ENCODE peak calls at places on chromosomes 3 and 15, in five cellular contexts. F is upper lobe of right lung, G is iPS-NIHi11, O is NCI-H460, K is ACHN. H is an unnamed sample.

GRCh38 chr3:120855665-120856437 is 52.2 kb upstream of the STXBP5L start:
- DNase-seq in F (no peak), G (peak), O (no peak), K (no peak), H (no peak)

GRCh38 chr3:142319094-142319493 is 93.7 kb upstream of the GK5 start:
- DNase-seq in F (no peak), G (no peak), O (peak), K (no peak), H (no peak)

GRCh38 chr3:172520332-172520831 is 2.8 kb downstream of the TNFSF10 start:
- DNase-seq in F (no peak), G (no peak), O (no peak), K (peak), H (no peak)

GRCh38 chr3:3196148-3196861 is 16.8 kb upstream of the CRBN start:
- DNase-seq in F (no peak), G (peak), O (no peak), K (peak), H (no peak)

GRCh38 chr3:24259901-24260512 is 234.6 kb downstream of the THRB start:
- DNase-seq in F (no peak), G (no peak), O (no peak), K (no peak), H (no peak)

GRCh38 chr15:27327467-27328045 is 356.6 kb downstream of the GABRG3 start:
- DNase-seq in F (no peak), G (no peak), O (no peak), K (no peak), H (no peak)

GRCh38 chr15:88572030-88572333 is 25.5 kb upstream of the DET1 start:
- DNase-seq in F (no peak), G (no peak), O (no peak), K (no peak), H (no peak)

GRCh38 chr15:48315041-48315440 is 16.2 kb upstream of the DUT start:
- DNase-seq in F (no peak), G (peak), O (no peak), K (no peak), H (no peak)

GRCh38 chr3:153166206-153166605 is 4.2 kb downstream of the RAP2B start:
- DNase-seq in F (no peak), G (no peak), O (no peak), K (no peak), H (no peak)

GRCh38 chr3:60579734-60580133 is 671.5 kb downstream of the FHIT start:
- DNase-seq in F (no peak), G (no peak), O (no peak), K (peak), H (no peak)

GRCh38 chr3:74787008-74787407 is 172.5 kb upstream of the CNTN3 start:
- DNase-seq in F (no peak), G (peak), O (no peak), K (no peak), H (no peak)

GRCh38 chr15:89812847-89813320 is 1.8 kb downstream of the ANPEP start:
- DNase-seq in F (no peak), G (no peak), O (no peak), K (no peak), H (no peak)

GRCh38 chr3:42498791-42499477 is 3.5 kb upstream of the VIPR1 start:
- DNase-seq in F (peak), G (no peak), O (no peak), K (no peak), H (no peak)

GRCh38 chr3:124882749-124883148 is 4.4 kb downstream of the ITGB5 start:
- DNase-seq in F (no peak), G (no peak), O (no peak), K (no peak), H (no peak)

GRCh38 chr3:33152363-33153360 is 38.8 kb downstream of the CRTAP start:
- DNase-seq in F (no peak), G (no peak), O (no peak), K (no peak), H (no peak)

GRCh38 chr3:169945313-169945712 is 21.3 kb upstream of the SEC62 start:
- DNase-seq in F (no peak), G (no peak), O (no peak), K (no peak), H (no peak)

GRCh38 chr3:9826815-9827574 is 16.8 kb downstream of the RPUSD3 start:
- DNase-seq in F (no peak), G (peak), O (no peak), K (peak), H (no peak)

GRCh38 chr3:64987731-64988130 is 299.9 kb upstream of the ADAMTS9 start:
- DNase-seq in F (no peak), G (no peak), O (no peak), K (no peak), H (no peak)

GRCh38 chr3:46094506-46094905 is 67.2 kb upstream of the XCR1 start:
- DNase-seq in F (no peak), G (no peak), O (no peak), K (no peak), H (no peak)

GRCh38 chr3:126005951-126006350 is 37.0 kb downstream of the ROPN1B start:
- DNase-seq in F (no peak), G (no peak), O (no peak), K (no peak), H (no peak)

GRCh38 chr3:9994086-9994844 is 7.6 kb upstream of the EMC3 start:
- DNase-seq in F (no peak), G (no peak), O (no peak), K (no peak), H (no peak)

GRCh38 chr3:14508966-14509795 is 31.0 kb downstream of the GRIP2 start:
- DNase-seq in F (peak), G (peak), O (peak), K (peak), H (peak)

GRCh38 chr15:90680371-90680935 is 36.7 kb upstream of the BLM start:
- DNase-seq in F (no peak), G (no peak), O (no peak), K (peak), H (no peak)

GRCh38 chr15:83410532-83410931 is 36.6 kb upstream of the SH3GL3 start:
- DNase-seq in F (no peak), G (no peak), O (no peak), K (no peak), H (no peak)

GRCh38 chr15:68433551-68433950 is 1.6 kb upstream of the ITGA11 start:
- DNase-seq in F (no peak), G (no peak), O (no peak), K (no peak), H (no peak)

GRCh38 chr15:77024273-77025065 is 29.5 kb downstream of the PSTPIP1 start:
- DNase-seq in F (peak), G (peak), O (peak), K (peak), H (no peak)

GRCh38 chr15:29968099-29968892 is 114.5 kb upstream of the GOLGA8J start:
- DNase-seq in F (no peak), G (peak), O (no peak), K (no peak), H (no peak)

GRCh38 chr15:25587616-25588340 is 149.0 kb upstream of the UBE3A start:
- DNase-seq in F (no peak), G (no peak), O (no peak), K (no peak), H (no peak)

GRCh38 chr3:191502583-191502982 is 41.6 kb downstream of the PYDC2 start:
- DNase-seq in F (no peak), G (peak), O (no peak), K (peak), H (no peak)

GRCh38 chr3:126522363-126522788 is 1.6 kb upstream of the CHST13 start:
- DNase-seq in F (peak), G (peak), O (peak), K (peak), H (no peak)

H was measured in iPS DF 19.7.